ENCODE peak calls at places on chromosomes 7 and 10, in five cellular contexts. One of them, this sample, is unnamed.

GRCh38 chr10:77699080-77699645 is 61.6 kb upstream of the KCNMA1 start:
- DNase-seq in HCT116: no peak
- DNase-seq in H9: no peak
- DNase-seq in neural progenitor cell: no peak
- DNase-seq in mammary epithelial cell: peak
- DNase-seq in this sample: peak

GRCh38 chr7:26379711-26380110 is 88.0 kb downstream of the SNX10 start:
- DNase-seq in HCT116: no peak
- DNase-seq in H9: no peak
- DNase-seq in neural progenitor cell: no peak
- DNase-seq in mammary epithelial cell: no peak
- DNase-seq in this sample: no peak

GRCh38 chr7:109246330-109247077 is 676.8 kb downstream of the DNAJB9 start:
- DNase-seq in HCT116: peak
- DNase-seq in H9: no peak
- DNase-seq in neural progenitor cell: no peak
- DNase-seq in mammary epithelial cell: peak
- DNase-seq in this sample: no peak

GRCh38 chr7:111561659-111561908 is 708 bp downstream of the IMMP2L start:
- DNase-seq in HCT116: no peak
- DNase-seq in H9: peak
- DNase-seq in neural progenitor cell: no peak
- DNase-seq in mammary epithelial cell: no peak
- DNase-seq in this sample: no peak

GRCh38 chr10:92087750-92088395 is 164.3 kb downstream of the BTAF1 start:
- DNase-seq in HCT116: peak
- DNase-seq in H9: peak
- DNase-seq in neural progenitor cell: peak
- DNase-seq in mammary epithelial cell: peak
- DNase-seq in this sample: peak

GRCh38 chr10:29804025-29804852 is 169.5 kb upstream of the SVIL start:
- DNase-seq in HCT116: peak
- DNase-seq in H9: no peak
- DNase-seq in neural progenitor cell: no peak
- DNase-seq in mammary epithelial cell: peak
- DNase-seq in this sample: no peak

GRCh38 chr10:102324061-102324460 is 71.4 kb upstream of the NFKB2 start:
- DNase-seq in HCT116: no peak
- DNase-seq in H9: no peak
- DNase-seq in neural progenitor cell: peak
- DNase-seq in mammary epithelial cell: peak
- DNase-seq in this sample: no peak

GRCh38 chr10:14775656-14776055 is 959 bp upstream of the FAM107B start:
- DNase-seq in HCT116: no peak
- DNase-seq in H9: no peak
- DNase-seq in neural progenitor cell: no peak
- DNase-seq in mammary epithelial cell: no peak
- DNase-seq in this sample: no peak

GRCh38 chr7:127844707-127845331 is 186.4 kb downstream of the LRRC4 start:
- DNase-seq in HCT116: no peak
- DNase-seq in H9: no peak
- DNase-seq in neural progenitor cell: no peak
- DNase-seq in mammary epithelial cell: peak
- DNase-seq in this sample: no peak

GRCh38 chr10:124993728-124994451 is 52.0 kb downstream of the ZRANB1 start:
- DNase-seq in HCT116: no peak
- DNase-seq in H9: peak
- DNase-seq in neural progenitor cell: no peak
- DNase-seq in mammary epithelial cell: no peak
- DNase-seq in this sample: no peak

GRCh38 chr10:133277993-133278576 is 1.4 kb upstream of the ADAM8 start:
- DNase-seq in HCT116: no peak
- DNase-seq in H9: no peak
- DNase-seq in neural progenitor cell: no peak
- DNase-seq in mammary epithelial cell: no peak
- DNase-seq in this sample: no peak

GRCh38 chr10:124697837-124698559 is 46.2 kb downstream of the FAM53B start:
- DNase-seq in HCT116: no peak
- DNase-seq in H9: no peak
- DNase-seq in neural progenitor cell: peak
- DNase-seq in mammary epithelial cell: no peak
- DNase-seq in this sample: no peak

GRCh38 chr10:129440247-129440646 is 26.8 kb upstream of the MGMT start:
- DNase-seq in HCT116: no peak
- DNase-seq in H9: no peak
- DNase-seq in neural progenitor cell: no peak
- DNase-seq in mammary epithelial cell: no peak
- DNase-seq in this sample: no peak

GRCh38 chr10:103894454-103894853 is 23.5 kb downstream of the STN1 start:
- DNase-seq in HCT116: no peak
- DNase-seq in H9: no peak
- DNase-seq in neural progenitor cell: no peak
- DNase-seq in mammary epithelial cell: peak
- DNase-seq in this sample: no peak

DNA sequence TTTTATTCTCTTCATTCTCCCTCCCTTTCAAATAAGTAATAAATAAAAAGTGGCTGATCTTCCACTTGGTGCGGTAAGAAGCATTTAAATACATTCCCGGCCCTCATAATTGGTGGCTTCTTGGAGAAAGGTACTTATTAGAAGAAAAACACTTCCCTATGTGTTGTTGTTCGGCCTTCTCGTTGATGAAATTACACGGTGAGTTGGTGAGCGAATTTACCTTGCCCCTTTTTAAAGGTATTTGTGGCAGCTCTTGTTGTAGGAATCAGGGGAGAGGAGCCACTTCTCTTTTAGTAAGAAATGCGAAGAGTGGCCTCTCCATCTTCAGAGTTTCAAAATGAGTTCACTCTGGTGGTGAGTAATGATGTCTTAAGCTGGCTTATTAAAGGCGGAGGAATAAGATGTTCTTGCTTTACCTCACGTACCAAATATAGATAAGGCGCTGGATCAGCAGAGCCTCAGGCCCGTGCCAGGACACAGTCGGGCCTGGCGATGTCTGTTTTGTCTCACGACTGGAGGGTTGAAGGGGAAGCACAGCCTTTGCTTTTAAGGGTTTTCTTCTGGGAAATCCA is 135.9 kb downstream of the CUX1 start:
- DNase-seq in HCT116: peak
- DNase-seq in H9: no peak
- DNase-seq in neural progenitor cell: no peak
- DNase-seq in mammary epithelial cell: no peak
- DNase-seq in this sample: peak
- H2AFZ ChIP-seq in HCT116: no peak
- H2AFZ ChIP-seq in H9: no peak
- H2AFZ ChIP-seq in neural progenitor cell: no peak
- H2AFZ ChIP-seq in mammary epithelial cell: no peak
- H2AFZ ChIP-seq in this sample: no peak

DNA sequence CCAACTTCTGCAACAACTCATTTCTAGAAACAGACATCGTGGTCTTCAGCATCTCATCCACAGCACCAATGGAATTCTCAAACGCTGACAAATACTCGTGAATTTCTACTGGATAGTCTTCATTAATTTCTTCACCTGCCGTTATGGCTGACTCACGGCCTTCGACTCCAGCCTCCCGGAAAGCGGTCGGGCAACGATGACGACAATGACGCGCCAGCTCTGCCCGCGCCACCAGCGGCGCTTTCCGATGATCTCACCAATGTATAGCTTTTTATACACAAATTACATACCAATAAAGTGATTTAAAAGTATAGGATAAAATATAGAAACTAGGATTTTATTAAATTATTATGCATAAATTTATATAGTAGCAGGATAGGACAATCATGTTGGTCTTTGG is 65.7 kb downstream of the CCDC7 start:
- DNase-seq in HCT116: no peak
- DNase-seq in H9: no peak
- DNase-seq in neural progenitor cell: no peak
- DNase-seq in mammary epithelial cell: no peak
- DNase-seq in this sample: no peak
- H2AFZ ChIP-seq in HCT116: no peak
- H2AFZ ChIP-seq in H9: no peak
- H2AFZ ChIP-seq in neural progenitor cell: no peak
- H2AFZ ChIP-seq in mammary epithelial cell: no peak
- H2AFZ ChIP-seq in this sample: no peak

GRCh38 chr10:15877836-15878576 is 17.7 kb upstream of the MINDY3 start:
- DNase-seq in HCT116: no peak
- DNase-seq in H9: peak
- DNase-seq in neural progenitor cell: peak
- DNase-seq in mammary epithelial cell: no peak
- DNase-seq in this sample: no peak
- H2AFZ ChIP-seq in HCT116: no peak
- H2AFZ ChIP-seq in H9: no peak
- H2AFZ ChIP-seq in neural progenitor cell: no peak
- H2AFZ ChIP-seq in mammary epithelial cell: no peak
- H2AFZ ChIP-seq in this sample: no peak

DNA sequence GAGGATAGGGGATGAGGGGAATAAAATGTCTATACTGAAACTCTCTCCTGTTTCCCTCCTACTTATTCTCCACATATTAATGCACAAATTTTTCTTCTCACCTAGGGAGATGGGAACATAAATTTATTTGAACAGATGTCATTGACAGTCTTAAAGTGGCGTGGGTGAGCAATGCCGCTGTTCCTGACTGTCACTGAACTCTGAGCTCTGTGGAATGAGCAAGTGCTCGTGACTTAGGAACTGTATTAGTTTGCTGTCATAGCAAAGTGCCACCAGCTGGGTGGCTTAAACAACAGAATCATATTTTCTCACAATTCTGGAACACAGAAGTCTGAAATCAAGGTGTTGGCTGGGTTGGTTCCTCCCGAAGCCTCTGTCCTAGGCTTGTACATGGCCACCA is 29.1 kb downstream of the INPP5F start:
- DNase-seq in HCT116: no peak
- DNase-seq in H9: no peak
- DNase-seq in neural progenitor cell: no peak
- DNase-seq in mammary epithelial cell: no peak
- DNase-seq in this sample: no peak
- H2AFZ ChIP-seq in HCT116: no peak
- H2AFZ ChIP-seq in H9: no peak
- H2AFZ ChIP-seq in neural progenitor cell: no peak
- H2AFZ ChIP-seq in mammary epithelial cell: no peak
- H2AFZ ChIP-seq in this sample: no peak